ENCODE peak calls at places on chromosomes 1 and 21, in eight cellular contexts. Z is hepatocyte; U is tibial artery; M is CD8-positive, alpha-beta memory T cell; O is A549; E is GM23338; J is cardiac muscle cell; Y is HCT116. D is an unnamed sample. For H3K4me1, the result is how much of the 10 kb centered on the place peaks cover.

GRCh38 chr1:108811611-108812010 is 45.3 kb downstream of the AKNAD1 start:
- DNase-seq in Z (no peak), U (no peak), M (no peak), O (no peak), E (no peak), J (no peak), Y (no peak), D (no peak)

GRCh38 chr1:200670215-200671118 is 760 bp upstream of the DDX59 start:
- DNase-seq in Z (peak), U (no peak), M (no peak), O (peak), E (peak), J (peak), Y (peak), D (peak)

GRCh38 chr1:15261155-15262002 is 14.4 kb downstream of the FHAD1 start:
- DNase-seq in Z (no peak), U (peak), M (no peak), O (peak), E (peak), J (no peak), Y (peak), D (no peak)

GRCh38 chr1:100543640-100544039 is 5.7 kb downstream of the GPR88 start:
- DNase-seq in Z (no peak), U (no peak), M (no peak), O (peak), E (peak), J (no peak), Y (peak), D (no peak)

GRCh38 chr1:3577300-3577699 is 34.0 kb downstream of the MEGF6 start:
- DNase-seq in Z (no peak), U (no peak), M (no peak), O (no peak), E (no peak), J (no peak), Y (no peak), D (no peak)

GRCh38 chr21:42431196-42431595 is 27.5 kb downstream of the UBASH3A start:
- DNase-seq in Z (no peak), U (no peak), M (no peak), O (no peak), E (no peak), J (no peak), Y (no peak), D (no peak)

GRCh38 chr1:232305020-232305419 is 324.9 kb downstream of the SIPA1L2 start:
- DNase-seq in Z (no peak), U (no peak), M (no peak), O (no peak), E (no peak), J (no peak), Y (no peak), D (no peak)

GRCh38 chr1:32464716-32465540 is at the start of gene ZBTB8B:
- DNase-seq in Z (peak), U (peak), M (no peak), O (peak), E (peak), J (peak), Y (peak), D (peak)

GRCh38 chr1:36328713-36329112 is 5.3 kb upstream of the EVA1B start:
- DNase-seq in Z (no peak), U (no peak), M (no peak), O (no peak), E (no peak), J (peak), Y (no peak), D (no peak)

GRCh38 chr1:66767590-66767989 is 15.3 kb downstream of the DYNLT5 start:
- DNase-seq in Z (no peak), U (no peak), M (no peak), O (no peak), E (no peak), J (no peak), Y (no peak), D (no peak)

GRCh38 chr1:47231314-47232186 is 475 bp downstream of the TAL1 start:
- DNase-seq in Z (peak), U (no peak), M (no peak), O (peak), E (peak), J (peak), Y (no peak), D (no peak)
- H3K4me3 ChIP-seq in Z (peak), U (peak), M (peak), O (peak), E (peak), J (peak), Y (no peak), D (peak)

DNA sequence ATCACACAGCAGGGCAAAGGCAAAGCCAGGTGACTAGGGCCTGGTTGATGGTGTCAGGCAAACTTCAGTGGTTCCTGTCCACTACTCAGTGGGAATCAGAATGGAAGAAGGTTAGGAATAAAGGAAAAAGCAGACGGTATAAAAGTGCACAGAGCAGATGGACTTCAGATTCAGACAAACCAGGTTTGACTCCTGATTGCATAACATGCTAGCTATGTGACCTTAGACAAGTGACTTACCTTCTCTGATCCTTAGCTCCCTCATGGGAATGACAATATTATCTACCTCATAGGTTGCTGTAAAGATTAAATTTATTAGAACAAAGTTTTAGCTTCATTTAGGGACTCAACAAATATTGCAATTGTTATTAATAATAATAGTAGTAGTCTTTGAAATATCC is 4.9 kb downstream of the PAQR7 start:
- DNase-seq in Z (no peak), U (no peak), M (no peak), O (no peak), E (no peak), J (no peak), Y (no peak), D (no peak)
- H3K4me1 ChIP-seq in Z (under half), U (under half), M (under half), O (half or more), E (under half), J (under half), Y (under half), D (under half)

DNA sequence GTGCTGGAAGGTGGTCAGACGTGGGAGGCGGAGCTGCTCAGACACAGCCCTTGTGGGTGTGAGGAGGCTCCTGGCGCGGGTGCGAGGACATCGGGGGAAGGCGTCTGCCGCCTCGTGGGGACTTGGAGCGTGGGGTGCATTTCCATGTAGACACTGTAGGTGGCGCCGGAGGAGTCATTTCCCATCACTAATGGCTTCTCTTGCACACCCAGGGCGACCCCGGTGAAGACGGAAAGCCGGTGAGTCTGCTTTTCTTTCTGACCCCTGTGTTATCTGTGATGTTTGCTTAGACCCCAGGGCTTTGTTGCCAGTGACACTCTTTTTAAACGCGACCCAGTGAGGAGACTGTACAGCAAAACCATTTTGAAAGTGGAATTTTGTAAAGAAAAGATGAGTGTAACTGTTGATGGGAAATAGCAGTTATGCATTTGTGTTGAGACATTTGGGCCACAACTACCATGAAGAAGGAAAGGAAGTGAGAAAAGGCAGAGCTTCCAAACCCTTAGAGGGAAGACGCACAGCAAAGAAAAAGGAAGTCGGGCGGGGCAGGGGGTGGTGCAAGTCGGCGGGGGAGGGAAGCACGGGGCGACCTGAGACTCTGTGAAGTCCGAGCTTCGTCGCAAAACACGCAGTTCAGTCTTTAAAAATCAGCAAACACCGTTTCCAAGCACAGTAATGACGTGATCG is 64.0 kb downstream of the SLC19A1 start:
- DNase-seq in Z (peak), U (no peak), M (peak), O (peak), E (peak), J (peak), Y (peak), D (peak)
- H3K4me3 ChIP-seq in Z (no peak), U (no peak), M (peak), O (no peak), E (no peak), J (no peak), Y (no peak), D (no peak)

GRCh38 chr1:38062361-38063288 is 16.0 kb upstream of the POU3F1 start:
- DNase-seq in Z (no peak), U (no peak), M (no peak), O (no peak), E (no peak), J (no peak), Y (no peak), D (no peak)
- H3K4me1 ChIP-seq in Z (under half), U (under half), M (under half), O (under half), E (under half), J (under half), Y (under half), D (under half)

DNA sequence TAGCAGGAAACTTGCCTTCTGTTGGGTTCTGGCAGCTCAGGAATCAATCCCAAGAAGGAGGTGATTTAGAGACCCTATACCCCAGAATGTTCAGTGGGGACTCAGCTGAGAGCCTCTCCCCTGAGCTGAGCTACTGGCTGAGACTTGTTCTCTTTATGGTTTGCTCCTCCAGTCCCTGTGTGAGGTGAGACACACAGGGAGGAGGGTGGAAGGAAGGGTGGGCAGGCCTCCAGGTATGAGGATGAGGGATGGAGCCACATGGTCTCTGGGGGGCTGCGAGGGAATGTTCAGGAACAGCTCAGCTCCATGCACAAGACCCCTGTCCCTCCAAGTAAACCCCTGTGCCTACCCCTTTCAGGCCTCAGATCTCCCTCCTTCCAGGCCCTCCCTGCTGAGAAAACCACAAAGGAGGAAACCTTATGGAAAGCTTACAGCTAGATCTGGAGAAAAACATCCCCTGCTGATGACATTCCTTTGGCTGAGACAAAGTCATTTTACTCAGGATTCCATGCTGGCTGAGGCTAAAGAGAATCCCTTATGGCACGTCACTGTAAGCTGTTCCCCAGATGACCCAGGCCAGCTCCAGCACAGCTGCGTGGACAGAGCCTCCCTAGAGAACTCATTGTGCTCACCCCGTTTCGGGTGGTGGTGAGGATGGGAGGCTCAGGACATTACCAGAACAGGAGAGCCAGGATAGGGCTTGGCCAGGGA is 91.5 kb upstream of the IPO9 start:
- DNase-seq in Z (peak), U (no peak), M (no peak), O (no peak), E (peak), J (peak), Y (no peak), D (peak)
- H3K4me3 ChIP-seq in Z (no peak), U (no peak), M (no peak), O (no peak), E (peak), J (no peak), Y (no peak), D (no peak)

DNA sequence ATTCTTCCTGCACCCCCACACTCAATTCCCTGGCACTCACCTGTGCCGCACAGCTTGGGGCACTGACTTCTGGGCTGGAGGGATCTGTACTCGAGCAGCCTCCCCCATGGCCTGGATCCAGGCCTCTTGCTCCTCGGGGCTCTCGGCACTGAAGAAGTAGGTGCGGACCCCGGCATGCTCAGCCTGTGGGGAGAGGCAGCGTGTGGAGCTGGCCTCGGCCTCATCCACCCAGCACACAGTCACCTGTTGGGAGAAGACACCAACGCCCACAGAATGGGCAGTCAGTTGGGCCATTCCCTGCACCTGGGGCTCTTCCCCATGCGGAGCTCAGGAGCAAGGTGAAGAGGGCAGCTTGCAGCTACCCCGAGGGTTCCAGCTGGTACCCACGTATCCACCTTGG is 47.5 kb upstream of the GOLT1A start:
- DNase-seq in Z (no peak), U (no peak), M (no peak), O (no peak), E (no peak), J (no peak), Y (no peak), D (no peak)
- H3K4me1 ChIP-seq in Z (under half), U (under half), M (under half), O (under half), E (under half), J (under half), Y (under half), D (under half)

D was measured in psoas muscle.